ENCODE peak calls at places on chromosomes 7 and 10, in five cellular contexts. P, J, T, O and Q are unnamed samples. For H3K36me3, the result is how much of the 10 kb centered on the place peaks cover.

GRCh38 chr7:47846117-47846836 is 102.0 kb downstream of the PKD1L1 start:
- DNase-seq in P (no peak), J (no peak), O (no peak), T (no peak), Q (no peak)

GRCh38 chr7:118153551-118154177 is 30.3 kb upstream of the LSM8 start:
- DNase-seq in P (peak), T (no peak), O (no peak), J (peak), Q (no peak)

GRCh38 chr7:36283171-36283570 is 106.5 kb upstream of the ANLN start:
- DNase-seq in O (no peak), J (no peak), T (no peak), P (no peak), Q (no peak)

GRCh38 chr7:30986738-30987137 is 23.0 kb downstream of the GHRHR start:
- DNase-seq in O (no peak), J (no peak), T (no peak), P (no peak), Q (no peak)

GRCh38 chr10:27512548-27512947 is 8.4 kb downstream of the RAB18 start:
- DNase-seq in O (no peak), T (no peak), J (no peak), P (no peak), Q (no peak)

GRCh38 chr10:133156674-133157579 is 3.1 kb upstream of the KNDC1 start:
- DNase-seq in O (no peak), P (no peak), J (no peak), T (no peak), Q (no peak)

GRCh38 chr10:67815571-67816059 is 22.4 kb downstream of the DNAJC12 start:
- DNase-seq in J (peak), T (no peak), P (no peak), O (no peak), Q (no peak)

GRCh38 chr10:57955076-57955475 is 312.6 kb downstream of the IPMK start:
- DNase-seq in T (no peak), P (no peak), O (no peak), J (no peak), Q (no peak)

GRCh38 chr10:51960494-51960895 is 261.1 kb upstream of the CSTF2T start:
- DNase-seq in O (no peak), T (peak), J (peak), P (no peak), Q (no peak)

GRCh38 chr10:60970526-60970925 is 26.5 kb upstream of the RHOBTB1 start:
- DNase-seq in O (no peak), J (no peak), T (no peak), P (no peak), Q (no peak)

GRCh38 chr10:133157662-133158436 is 2.2 kb upstream of the KNDC1 start:
- DNase-seq in T (no peak), J (no peak), O (no peak), P (no peak), Q (no peak)

GRCh38 chr7:106041140-106041717 is 70.9 kb downstream of the SYPL1 start:
- DNase-seq in T (no peak), P (peak), J (peak), O (peak), Q (no peak)

GRCh38 chr10:95767884-95768556 is 12.1 kb downstream of the ENTPD1 start:
- DNase-seq in P (no peak), O (no peak), T (no peak), J (peak), Q (no peak)

GRCh38 chr7:66296001-66296521 is 90.9 kb downstream of the TPST1 start:
- DNase-seq in J (no peak), P (no peak), O (no peak), T (no peak), Q (no peak)

GRCh38 chr7:71486856-71487628 is 355.1 kb downstream of the GALNT17 start:
- DNase-seq in O (no peak), T (no peak), P (no peak), J (no peak), Q (no peak)

GRCh38 chr10:114694735-114695134 is 36.7 kb upstream of the ABLIM1 start:
- DNase-seq in O (peak), T (no peak), J (peak), P (peak), Q (no peak)

GRCh38 chr7:113015038-113015645 is 71.5 kb downstream of the GPR85 start:
- DNase-seq in T (no peak), P (no peak), J (no peak), O (no peak), Q (no peak)

GRCh38 chr7:139916717-139917395 is 87.8 kb downstream of the TBXAS1 start:
- DNase-seq in J (no peak), T (no peak), P (no peak), O (no peak), Q (no peak)

GRCh38 chr7:83439021-83439420 is 209.9 kb downstream of the SEMA3E start:
- DNase-seq in J (no peak), O (no peak), T (no peak), P (no peak), Q (no peak)

GRCh38 chr10:128440513-128441160 is 314.4 kb upstream of the MKI67 start:
- DNase-seq in P (no peak), J (no peak), O (no peak), T (no peak), Q (no peak)

GRCh38 chr7:19538036-19538435 is 170.8 kb downstream of the POLR1F start:
- DNase-seq in P (no peak), T (no peak), O (no peak), J (no peak), Q (no peak)

GRCh38 chr7:69757990-69758430 is 159.7 kb downstream of the AUTS2 start:
- DNase-seq in T (no peak), P (no peak), O (no peak), J (no peak), Q (no peak)

GRCh38 chr10:74145133-74145532 is 5.5 kb downstream of the AP3M1 start:
- DNase-seq in O (no peak), T (peak), P (no peak), J (no peak), Q (no peak)

GRCh38 chr7:110119883-110120581 is 970.9 kb upstream of the LRRN3 start:
- DNase-seq in T (no peak), P (no peak), O (no peak), J (no peak), Q (no peak)

GRCh38 chr7:155530601-155531000 is 15.8 kb downstream of the CNPY1 start:
- DNase-seq in J (no peak), P (no peak), T (no peak), O (no peak), Q (peak)

GRCh38 chr7:46990761-46991160 is 591.1 kb downstream of the TNS3 start:
- DNase-seq in P (no peak), O (no peak), T (no peak), J (no peak), Q (no peak)

GRCh38 chr10:37495415-37495814 is 362.0 kb downstream of the ZNF248 start:
- DNase-seq in J (no peak), T (no peak), P (no peak), O (no peak), Q (no peak)

GRCh38 chr7:1386623-1387220 is 72.5 kb downstream of the MICALL2 start:
- DNase-seq in O (no peak), J (no peak), T (no peak), P (no peak), Q (no peak)

GRCh38 chr7:137933270-137934017 is 68.4 kb downstream of the CREB3L2 start:
- DNase-seq in O (no peak), J (peak), P (no peak), T (peak), Q (no peak)

GRCh38 chr10:29279779-29280535 is 8.9 kb upstream of the LYZL1 start:
- DNase-seq in J (no peak), O (no peak), T (no peak), P (no peak), Q (no peak)

GRCh38 chr10:7955446-7955845 is 99.0 kb upstream of the GATA3 start:
- DNase-seq in J (no peak), T (no peak), P (no peak), O (no peak), Q (no peak)

GRCh38 chr7:144474363-144474762 is 70.9 kb upstream of the NOBOX start:
- DNase-seq in T (no peak), O (no peak), J (no peak), P (no peak), Q (no peak)

GRCh38 chr10:119651514-119652327 is 541 bp downstream of the BAG3 start:
- DNase-seq in P (peak), J (peak), O (peak), T (peak), Q (peak)

GRCh38 chr10:62851449-62851848 is 35.3 kb upstream of the EGR2 start:
- DNase-seq in P (no peak), T (no peak), O (no peak), J (no peak), Q (no peak)

GRCh38 chr7:105849122-105849855 is 27.1 kb downstream of the ATXN7L1 start:
- DNase-seq in O (no peak), J (no peak), T (no peak), P (no peak), Q (no peak)

GRCh38 chr10:18684953-18685352 is 25.7 kb downstream of the ARL5B start:
- DNase-seq in O (no peak), J (no peak), P (no peak), T (no peak), Q (no peak)

GRCh38 chr10:77505431-77506334 is 131.9 kb downstream of the KCNMA1 start:
- DNase-seq in O (no peak), J (no peak), T (no peak), P (no peak), Q (no peak)

GRCh38 chr10:23656735-23657134 is 217.9 kb downstream of the OTUD1 start:
- DNase-seq in O (no peak), P (peak), J (no peak), T (no peak), Q (no peak)
- TF ChIP-seq CTCF in O (peak), P (peak), J (peak), T (peak), Q (peak)

DNA sequence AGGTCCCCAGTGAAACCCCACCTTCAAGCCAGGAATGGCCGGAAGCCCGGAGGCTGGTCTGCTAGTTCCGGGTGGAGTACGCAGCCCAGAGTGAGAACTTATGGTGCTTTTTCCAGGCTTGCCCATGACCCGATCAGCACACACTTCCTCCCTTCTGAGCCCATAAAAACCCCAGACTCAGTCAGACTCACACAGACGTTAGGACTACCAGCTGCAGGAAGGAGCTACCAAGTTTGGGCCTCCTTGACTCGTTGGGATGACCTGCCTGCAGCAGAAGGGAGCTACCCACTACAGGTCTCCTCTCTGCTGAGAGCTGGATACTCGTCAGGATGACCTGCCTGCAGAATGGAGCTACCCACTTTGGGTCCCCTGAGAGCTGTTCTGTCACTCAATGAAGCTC is 39.1 kb downstream of the SCRN1 start:
- DNase-seq in T (no peak), O (no peak), J (no peak), P (no peak), Q (no peak)
- H3K36me3 ChIP-seq in T (under half), O (half or more), J (under half), P (under half), Q (under half)

DNA sequence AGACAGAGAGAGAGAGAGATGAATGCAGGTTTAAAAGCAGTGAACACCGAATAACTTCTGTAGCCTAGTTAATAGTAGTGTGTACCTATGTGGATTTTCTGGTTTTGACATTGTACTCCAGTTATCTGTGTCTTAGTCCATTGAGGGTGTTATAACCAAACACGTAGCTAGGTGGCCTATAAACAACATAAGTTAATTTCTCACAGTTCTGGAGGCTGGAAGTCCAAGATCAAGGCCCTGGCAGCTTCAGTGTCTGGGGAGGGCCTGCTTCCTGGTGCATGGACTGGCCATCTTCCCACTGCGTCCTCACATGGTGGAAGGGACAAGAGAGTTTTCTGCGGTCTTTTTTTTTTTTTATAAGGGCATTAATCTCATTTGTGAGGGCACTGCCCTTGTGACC is 23.5 kb downstream of the AOC1 start:
- DNase-seq in P (no peak), T (no peak), J (no peak), O (no peak), Q (no peak)
- TF ChIP-seq CTCF in P (no peak), T (no peak), J (no peak), O (no peak), Q (no peak)

GRCh38 chr7:90613088-90613498 is 17.0 kb downstream of the CDK14 start:
- DNase-seq in P (no peak), T (no peak), J (no peak), O (no peak), Q (no peak)
- H3K36me3 ChIP-seq in P (under half), T (under half), J (under half), O (under half), Q (under half)